ENCODE peak calls at places on chromosomes 6 and 20, in six cellular contexts. V is lower lobe of right lung, E is heart left ventricle, L is SK-N-SH, N is HCT116, T is tibial nerve. M is an unnamed sample. For H3K4me1, the result is how much of the 10 kb centered on the place peaks cover.

GRCh38 chr20:32251470-32251869 is 26.0 kb upstream of the KIF3B start:
- DNase-seq in N (no peak), L (no peak), V (no peak), E (no peak), T (no peak), M (no peak)

GRCh38 chr6:4853782-4854511 is 77.7 kb downstream of the CDYL start:
- DNase-seq in E (no peak), L (no peak), V (no peak), T (no peak), N (no peak), M (no peak)

GRCh38 chr6:163626073-163626867 is 211.8 kb downstream of the QKI start:
- DNase-seq in N (no peak), L (no peak), T (no peak), E (no peak), V (no peak), M (no peak)

GRCh38 chr6:84554069-84554468 is 210.3 kb downstream of the TBX18 start:
- DNase-seq in L (no peak), N (no peak), E (no peak), T (peak), V (no peak), M (no peak)

GRCh38 chr6:137415127-137415833 is 78.9 kb downstream of the OLIG3 start:
- DNase-seq in L (peak), N (peak), V (peak), T (peak), E (peak), M (peak)

GRCh38 chr6:56381852-56382251 is 134.5 kb upstream of the COL21A1 start:
- DNase-seq in L (no peak), T (no peak), E (no peak), N (no peak), V (no peak), M (no peak)

GRCh38 chr6:166556871-166557322 is 29.6 kb downstream of the RAMACL start:
- DNase-seq in E (peak), V (peak), N (peak), T (peak), L (no peak), M (peak)

GRCh38 chr20:34999021-34999451 is 43.4 kb downstream of the MYH7B start:
- DNase-seq in T (no peak), N (no peak), E (no peak), V (no peak), L (no peak), M (no peak)

GRCh38 chr6:112416885-112417284 is 69.8 kb downstream of the RFPL4B start:
- DNase-seq in V (no peak), N (no peak), T (peak), E (peak), L (no peak), M (no peak)

GRCh38 chr20:46717818-46718541 is 8.5 kb downstream of the SLC2A10 start:
- DNase-seq in N (no peak), T (no peak), E (no peak), L (no peak), V (no peak), M (no peak)

GRCh38 chr6:128519132-128519930 is 1.1 kb downstream of the PTPRK start:
- DNase-seq in T (no peak), V (peak), L (peak), E (peak), N (no peak), M (peak)

GRCh38 chr20:12409501-12409900 is 491.8 kb downstream of the BTBD3 start:
- DNase-seq in L (no peak), N (no peak), V (no peak), E (no peak), T (no peak), M (no peak)

GRCh38 chr20:11379257-11380011 is 538.3 kb upstream of the BTBD3 start:
- DNase-seq in L (no peak), E (no peak), V (no peak), T (no peak), N (no peak), M (no peak)

GRCh38 chr20:5234978-5235377 is 81.8 kb downstream of the PROKR2 start:
- DNase-seq in N (no peak), V (no peak), T (no peak), L (no peak), E (no peak), M (no peak)

GRCh38 chr20:37376791-37377190 is 30.9 kb downstream of the SRC start:
- DNase-seq in T (no peak), E (no peak), N (no peak), V (no peak), L (no peak), M (no peak)

GRCh38 chr6:139588076-139588639 is 213.7 kb upstream of the CITED2 start:
- DNase-seq in V (no peak), L (no peak), T (no peak), E (no peak), N (peak), M (no peak)

GRCh38 chr20:44896583-44896982 is 11.1 kb downstream of the YWHAB start:
- DNase-seq in N (no peak), T (no peak), E (no peak), L (no peak), V (no peak), M (no peak)

GRCh38 chr6:87803784-87804183 is 101.8 kb upstream of the AKIRIN2 start:
- DNase-seq in T (no peak), E (no peak), V (no peak), N (no peak), L (no peak), M (no peak)

GRCh38 chr20:17344775-17345174 is 117.9 kb downstream of the PCSK2 start:
- DNase-seq in L (no peak), T (no peak), E (no peak), N (no peak), V (no peak), M (no peak)

GRCh38 chr6:48782230-48782629 is 671.2 kb upstream of the PTCHD4 start:
- DNase-seq in V (no peak), T (no peak), E (no peak), L (no peak), N (no peak), M (no peak)

GRCh38 chr6:91781946-91782345 is 1195.1 kb upstream of the MAP3K7 start:
- DNase-seq in L (no peak), V (no peak), T (no peak), E (peak), N (no peak), M (no peak)

GRCh38 chr6:140078552-140079126 is 704.2 kb upstream of the CITED2 start:
- DNase-seq in E (no peak), V (no peak), L (no peak), N (no peak), T (no peak), M (no peak)

GRCh38 chr20:1121439-1121838 is 3.0 kb downstream of the PSMF1 start:
- DNase-seq in T (no peak), N (no peak), E (no peak), V (no peak), L (no peak), M (no peak)
- H3K27ac ChIP-seq in T (no peak), N (no peak), E (peak), V (peak), L (no peak), M (no peak)

GRCh38 chr6:41494212-41495115 is 51.7 kb upstream of the FOXP4 start:
- DNase-seq in V (no peak), E (no peak), T (no peak), N (no peak), L (no peak), M (no peak)
- H3K4me1 ChIP-seq in V (under half), E (under half), T (under half), N (under half), L (under half), M (under half)

GRCh38 chr20:57321142-57321541 is 8.5 kb upstream of the SPO11 start:
- DNase-seq in V (no peak), T (no peak), N (no peak), L (no peak), E (no peak), M (no peak)

GRCh38 chr20:57322476-57322875 is 7.1 kb upstream of the SPO11 start:
- DNase-seq in E (no peak), V (no peak), N (no peak), L (no peak), T (no peak), M (no peak)

GRCh38 chr20:57325632-57326356 is 3.8 kb upstream of the SPO11 start:
- DNase-seq in T (no peak), L (no peak), N (no peak), E (no peak), V (no peak), M (peak)

GRCh38 chr20:57320358-57320757 is 9.2 kb upstream of the SPO11 start:
- DNase-seq in E (no peak), V (no peak), T (no peak), N (no peak), L (no peak), M (no peak)

DNA sequence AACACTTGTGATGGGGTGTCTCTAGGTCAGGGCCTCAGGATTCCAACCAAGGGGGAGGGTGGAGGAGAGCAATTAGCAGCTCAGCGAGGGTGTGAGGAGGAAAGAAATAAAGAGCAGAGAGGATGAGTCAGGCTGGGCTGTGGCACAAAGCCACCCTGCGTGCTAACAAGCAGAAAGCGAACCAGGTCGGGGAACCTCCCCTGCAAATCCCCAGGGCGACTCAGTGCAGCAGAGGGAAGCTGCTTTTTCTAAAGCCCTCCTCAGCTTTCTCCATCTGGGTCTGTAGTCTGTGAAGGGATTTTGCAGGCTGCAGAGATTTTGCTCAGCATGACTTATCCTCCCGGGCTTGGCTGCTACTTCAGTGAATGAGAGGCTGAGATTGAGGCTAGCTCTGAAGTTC is 6.6 kb upstream of the SPO11 start:
- DNase-seq in N (no peak), E (no peak), V (no peak), T (no peak), L (no peak), M (peak)
- H3K27ac ChIP-seq in N (no peak), E (no peak), V (no peak), T (no peak), L (no peak), M (no peak)

GRCh38 chr6:85866758-85867401 is 224.2 kb upstream of the SYNCRIP start:
- DNase-seq in E (no peak), V (no peak), T (no peak), N (no peak), L (no peak), M (no peak)
- H3K4me1 ChIP-seq in E (under half), V (under half), T (under half), N (under half), L (under half), M (under half)

GRCh38 chr20:50387996-50388332 is 122.2 kb upstream of the PTPN1 start:
- DNase-seq in E (no peak), L (no peak), V (no peak), T (no peak), N (no peak), M (no peak)

GRCh38 chr20:50389808-50390684 is 120.1 kb upstream of the PTPN1 start:
- DNase-seq in N (no peak), T (no peak), E (no peak), L (no peak), V (no peak), M (no peak)

GRCh38 chr20:50389437-50389807 is 120.8 kb upstream of the PTPN1 start:
- DNase-seq in N (no peak), E (peak), V (no peak), T (no peak), L (no peak), M (no peak)

GRCh38 chr20:50387218-50387995 is 122.8 kb upstream of the PTPN1 start:
- DNase-seq in N (no peak), E (no peak), V (no peak), L (no peak), T (no peak), M (no peak)

GRCh38 chr20:50388733-50389436 is 121.3 kb upstream of the PTPN1 start:
- DNase-seq in V (no peak), N (no peak), T (no peak), L (no peak), E (no peak), M (no peak)
- H3K27ac ChIP-seq in V (no peak), N (no peak), T (no peak), L (no peak), E (peak), M (peak)

DNA sequence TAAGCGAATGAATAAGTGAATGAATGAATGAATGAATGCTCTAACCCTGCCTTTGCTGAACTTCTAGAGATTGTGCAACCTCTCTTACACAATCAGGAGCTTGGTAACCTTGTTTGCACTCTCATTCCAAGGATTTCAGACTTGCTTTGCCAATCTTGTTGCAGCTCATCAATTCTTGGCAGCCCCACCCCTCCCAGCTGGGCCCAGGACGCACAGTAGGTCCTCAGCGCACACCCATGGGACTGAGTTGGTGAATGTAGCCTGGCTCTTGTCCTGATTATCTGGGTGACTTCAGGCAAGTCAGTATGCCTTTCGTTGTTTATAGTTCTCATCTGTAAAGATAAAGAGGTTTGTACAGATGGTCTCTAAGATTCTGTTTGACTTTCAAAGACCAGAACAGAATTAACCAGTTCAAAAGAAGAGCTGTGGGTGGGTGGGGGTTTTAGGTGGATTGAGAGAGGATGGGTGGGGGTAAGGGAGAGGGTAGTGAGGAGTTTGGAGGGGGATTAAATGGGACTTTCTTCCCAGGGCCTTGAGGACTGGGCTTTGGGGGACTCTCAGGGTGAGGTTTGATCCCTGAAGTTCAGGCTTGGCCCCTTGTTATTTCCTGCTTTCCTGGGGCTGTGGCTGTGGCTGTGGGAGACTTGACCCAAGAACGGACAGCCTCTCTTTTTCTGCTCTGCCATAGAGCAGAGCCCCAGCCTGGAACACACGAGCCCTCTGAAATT is 33.2 kb downstream of the VEGFA start:
- DNase-seq in L (no peak), V (no peak), E (peak), N (no peak), T (no peak), M (peak)
- H3K4me1 ChIP-seq in L (under half), V (half or more), E (under half), N (half or more), T (under half), M (under half)

GRCh38 chr20:6887966-6888365 is 120.5 kb downstream of the BMP2 start:
- DNase-seq in V (no peak), N (no peak), L (no peak), E (no peak), T (no peak), M (no peak)
- H3K27ac ChIP-seq in V (no peak), N (no peak), L (no peak), E (no peak), T (no peak), M (no peak)